ENCODE peak calls at places on chromosome 20, in ten cellular contexts. One of them, this sample, is unnamed. For H3K4me1 and H3K36me3, the result is how much of the 10 kb centered on the place peaks cover.

GRCh38 chr20:45974896-45975565 is 3.0 kb upstream of the ZNF335 start:
- DNase-seq in OCI-LY7: no peak
- DNase-seq in psoas muscle: no peak
- DNase-seq in colonic mucosa: no peak
- DNase-seq in heart right ventricle: no peak
- DNase-seq in astrocyte: no peak
- DNase-seq in DND-41: no peak
- DNase-seq in sigmoid colon: peak
- DNase-seq in hepatocyte: no peak
- DNase-seq in kidney: peak
- DNase-seq in this sample: no peak

GRCh38 chr20:23350855-23351838 is 556 bp downstream of the NXT1 start:
- DNase-seq in kidney: peak
- DNase-seq in colonic mucosa: peak
- DNase-seq in astrocyte: peak
- DNase-seq in heart right ventricle: no peak
- DNase-seq in psoas muscle: peak
- DNase-seq in hepatocyte: peak
- DNase-seq in DND-41: peak
- DNase-seq in sigmoid colon: peak
- DNase-seq in OCI-LY7: peak
- DNase-seq in this sample: peak

GRCh38 chr20:37142708-37143107 is 36.4 kb upstream of the RPN2 start:
- DNase-seq in colonic mucosa: no peak
- DNase-seq in sigmoid colon: no peak
- DNase-seq in OCI-LY7: no peak
- DNase-seq in hepatocyte: peak
- DNase-seq in kidney: no peak
- DNase-seq in heart right ventricle: no peak
- DNase-seq in psoas muscle: no peak
- DNase-seq in DND-41: no peak
- DNase-seq in astrocyte: peak
- DNase-seq in this sample: no peak

GRCh38 chr20:51136326-51136725 is 113.4 kb upstream of the KCNG1 start:
- DNase-seq in OCI-LY7: no peak
- DNase-seq in kidney: no peak
- DNase-seq in sigmoid colon: no peak
- DNase-seq in psoas muscle: no peak
- DNase-seq in heart right ventricle: no peak
- DNase-seq in hepatocyte: peak
- DNase-seq in DND-41: no peak
- DNase-seq in astrocyte: no peak
- DNase-seq in colonic mucosa: peak
- DNase-seq in this sample: no peak

GRCh38 chr20:10134176-10134575 is 84.5 kb upstream of the SNAP25 start:
- DNase-seq in psoas muscle: no peak
- DNase-seq in DND-41: no peak
- DNase-seq in sigmoid colon: no peak
- DNase-seq in OCI-LY7: no peak
- DNase-seq in hepatocyte: no peak
- DNase-seq in heart right ventricle: no peak
- DNase-seq in astrocyte: no peak
- DNase-seq in kidney: no peak
- DNase-seq in colonic mucosa: no peak
- DNase-seq in this sample: no peak

GRCh38 chr20:38167851-38168760 is 3.0 kb upstream of the TGM2 start:
- DNase-seq in kidney: peak
- DNase-seq in heart right ventricle: peak
- DNase-seq in colonic mucosa: no peak
- DNase-seq in psoas muscle: peak
- DNase-seq in DND-41: no peak
- DNase-seq in OCI-LY7: no peak
- DNase-seq in sigmoid colon: peak
- DNase-seq in hepatocyte: peak
- DNase-seq in astrocyte: peak
- DNase-seq in this sample: no peak

GRCh38 chr20:40703981-40704530 is 15.0 kb upstream of the MAFB start:
- DNase-seq in DND-41: no peak
- DNase-seq in hepatocyte: no peak
- DNase-seq in psoas muscle: no peak
- DNase-seq in kidney: no peak
- DNase-seq in sigmoid colon: no peak
- DNase-seq in heart right ventricle: no peak
- DNase-seq in astrocyte: no peak
- DNase-seq in OCI-LY7: no peak
- DNase-seq in colonic mucosa: no peak
- DNase-seq in this sample: no peak

GRCh38 chr20:47326718-47327137 is 29.8 kb downstream of the ZMYND8 start:
- DNase-seq in hepatocyte: no peak
- DNase-seq in sigmoid colon: no peak
- DNase-seq in heart right ventricle: no peak
- DNase-seq in OCI-LY7: no peak
- DNase-seq in astrocyte: peak
- DNase-seq in kidney: no peak
- DNase-seq in colonic mucosa: no peak
- DNase-seq in DND-41: no peak
- DNase-seq in psoas muscle: no peak
- DNase-seq in this sample: no peak

GRCh38 chr20:59525500-59526241 is 78.7 kb upstream of the PHACTR3 start:
- DNase-seq in OCI-LY7: peak
- DNase-seq in psoas muscle: peak
- DNase-seq in hepatocyte: peak
- DNase-seq in sigmoid colon: no peak
- DNase-seq in DND-41: no peak
- DNase-seq in kidney: peak
- DNase-seq in heart right ventricle: peak
- DNase-seq in colonic mucosa: peak
- DNase-seq in astrocyte: no peak
- DNase-seq in this sample: no peak

GRCh38 chr20:19317240-19318069 is 105.0 kb downstream of the SLC24A3 start:
- DNase-seq in heart right ventricle: no peak
- DNase-seq in OCI-LY7: no peak
- DNase-seq in kidney: no peak
- DNase-seq in DND-41: no peak
- DNase-seq in astrocyte: no peak
- DNase-seq in colonic mucosa: no peak
- DNase-seq in hepatocyte: no peak
- DNase-seq in psoas muscle: no peak
- DNase-seq in sigmoid colon: no peak
- DNase-seq in this sample: no peak

GRCh38 chr20:57260065-57260958 is 6.1 kb downstream of the BMP7 start:
- DNase-seq in colonic mucosa: no peak
- DNase-seq in heart right ventricle: no peak
- DNase-seq in OCI-LY7: no peak
- DNase-seq in sigmoid colon: no peak
- DNase-seq in hepatocyte: no peak
- DNase-seq in DND-41: no peak
- DNase-seq in astrocyte: no peak
- DNase-seq in psoas muscle: no peak
- DNase-seq in kidney: peak
- DNase-seq in this sample: no peak

GRCh38 chr20:57256205-57256604 is 10.2 kb downstream of the BMP7 start:
- DNase-seq in astrocyte: no peak
- DNase-seq in OCI-LY7: peak
- DNase-seq in hepatocyte: no peak
- DNase-seq in psoas muscle: no peak
- DNase-seq in DND-41: no peak
- DNase-seq in sigmoid colon: no peak
- DNase-seq in heart right ventricle: no peak
- DNase-seq in kidney: no peak
- DNase-seq in colonic mucosa: no peak
- DNase-seq in this sample: no peak

GRCh38 chr20:57256908-57257307 is 9.5 kb downstream of the BMP7 start:
- DNase-seq in hepatocyte: no peak
- DNase-seq in heart right ventricle: no peak
- DNase-seq in kidney: no peak
- DNase-seq in OCI-LY7: no peak
- DNase-seq in colonic mucosa: no peak
- DNase-seq in sigmoid colon: no peak
- DNase-seq in DND-41: no peak
- DNase-seq in psoas muscle: no peak
- DNase-seq in astrocyte: no peak
- DNase-seq in this sample: no peak

GRCh38 chr20:57259179-57260021 is 7.0 kb downstream of the BMP7 start:
- DNase-seq in OCI-LY7: no peak
- DNase-seq in psoas muscle: no peak
- DNase-seq in hepatocyte: no peak
- DNase-seq in colonic mucosa: no peak
- DNase-seq in DND-41: no peak
- DNase-seq in kidney: no peak
- DNase-seq in heart right ventricle: no peak
- DNase-seq in sigmoid colon: no peak
- DNase-seq in astrocyte: no peak
- DNase-seq in this sample: no peak

GRCh38 chr20:57258055-57258454 is 8.4 kb downstream of the BMP7 start:
- DNase-seq in astrocyte: no peak
- DNase-seq in kidney: no peak
- DNase-seq in colonic mucosa: no peak
- DNase-seq in hepatocyte: no peak
- DNase-seq in sigmoid colon: no peak
- DNase-seq in OCI-LY7: peak
- DNase-seq in heart right ventricle: no peak
- DNase-seq in DND-41: no peak
- DNase-seq in psoas muscle: no peak
- DNase-seq in this sample: no peak
- H3K4me1 ChIP-seq in astrocyte: under half
- H3K4me1 ChIP-seq in kidney: under half
- H3K4me1 ChIP-seq in colonic mucosa: under half
- H3K4me1 ChIP-seq in hepatocyte: under half
- H3K4me1 ChIP-seq in sigmoid colon: under half
- H3K4me1 ChIP-seq in OCI-LY7: half or more
- H3K4me1 ChIP-seq in heart right ventricle: under half
- H3K4me1 ChIP-seq in DND-41: under half
- H3K4me1 ChIP-seq in psoas muscle: under half
- H3K4me1 ChIP-seq in this sample: under half

GRCh38 chr20:1165521-1165920 is 19.3 kb downstream of the TMEM74B start:
- DNase-seq in colonic mucosa: no peak
- DNase-seq in hepatocyte: no peak
- DNase-seq in astrocyte: no peak
- DNase-seq in kidney: no peak
- DNase-seq in heart right ventricle: no peak
- DNase-seq in OCI-LY7: no peak
- DNase-seq in DND-41: no peak
- DNase-seq in psoas muscle: no peak
- DNase-seq in sigmoid colon: no peak
- DNase-seq in this sample: no peak
- H3K36me3 ChIP-seq in colonic mucosa: under half
- H3K36me3 ChIP-seq in hepatocyte: under half
- H3K36me3 ChIP-seq in astrocyte: under half
- H3K36me3 ChIP-seq in kidney: half or more
- H3K36me3 ChIP-seq in heart right ventricle: half or more
- H3K36me3 ChIP-seq in OCI-LY7: half or more
- H3K36me3 ChIP-seq in DND-41: half or more
- H3K36me3 ChIP-seq in psoas muscle: half or more
- H3K36me3 ChIP-seq in sigmoid colon: half or more
- H3K36me3 ChIP-seq in this sample: half or more

GRCh38 chr20:1618479-1618878 is 1.3 kb downstream of the SIRPB1 start:
- DNase-seq in DND-41: no peak
- DNase-seq in colonic mucosa: no peak
- DNase-seq in psoas muscle: no peak
- DNase-seq in heart right ventricle: no peak
- DNase-seq in kidney: no peak
- DNase-seq in hepatocyte: peak
- DNase-seq in sigmoid colon: no peak
- DNase-seq in OCI-LY7: no peak
- DNase-seq in astrocyte: no peak
- DNase-seq in this sample: no peak

GRCh38 chr20:1617055-1617454 is 2.8 kb downstream of the SIRPB1 start:
- DNase-seq in astrocyte: peak
- DNase-seq in psoas muscle: no peak
- DNase-seq in OCI-LY7: no peak
- DNase-seq in DND-41: no peak
- DNase-seq in heart right ventricle: no peak
- DNase-seq in colonic mucosa: no peak
- DNase-seq in kidney: no peak
- DNase-seq in hepatocyte: no peak
- DNase-seq in sigmoid colon: no peak
- DNase-seq in this sample: no peak

GRCh38 chr20:1619861-1620444 is at the start of gene SIRPB1:
- DNase-seq in kidney: no peak
- DNase-seq in sigmoid colon: no peak
- DNase-seq in heart right ventricle: no peak
- DNase-seq in OCI-LY7: no peak
- DNase-seq in hepatocyte: peak
- DNase-seq in colonic mucosa: no peak
- DNase-seq in DND-41: peak
- DNase-seq in psoas muscle: no peak
- DNase-seq in astrocyte: no peak
- DNase-seq in this sample: no peak

GRCh38 chr20:1622450-1622849 is 2.6 kb upstream of the SIRPB1 start:
- DNase-seq in colonic mucosa: no peak
- DNase-seq in astrocyte: no peak
- DNase-seq in heart right ventricle: no peak
- DNase-seq in kidney: no peak
- DNase-seq in sigmoid colon: no peak
- DNase-seq in hepatocyte: peak
- DNase-seq in psoas muscle: no peak
- DNase-seq in OCI-LY7: peak
- DNase-seq in DND-41: no peak
- DNase-seq in this sample: no peak

DNA sequence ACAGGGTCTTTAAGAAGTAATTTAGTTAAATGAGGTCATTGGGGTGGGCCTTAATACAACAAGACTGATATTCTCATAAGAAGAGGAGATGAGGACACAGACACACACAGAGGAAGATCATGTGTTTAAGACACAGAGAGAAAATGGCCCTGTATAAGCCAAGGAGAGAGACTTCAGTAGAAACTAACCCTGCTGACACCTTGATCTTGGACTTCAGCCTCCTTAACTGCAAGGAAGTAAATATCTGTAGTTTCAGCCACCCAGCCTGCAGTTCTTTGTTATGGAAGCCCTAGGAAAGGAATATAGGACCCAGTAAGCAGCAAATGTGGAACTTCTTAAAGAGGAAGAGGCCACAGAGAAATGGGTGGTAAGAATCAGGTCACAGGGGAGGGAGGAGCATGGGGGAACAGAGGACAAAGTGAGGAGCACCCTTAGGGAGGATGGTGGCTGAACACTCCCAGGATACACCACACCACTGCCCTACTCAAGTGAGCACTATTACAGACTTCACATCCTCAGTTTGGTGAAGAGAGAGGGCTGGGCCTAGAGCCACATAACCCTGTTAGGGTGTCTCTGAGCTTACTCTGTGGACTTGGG is 757 bp downstream of the SIRPB1 start:
- DNase-seq in heart right ventricle: no peak
- DNase-seq in psoas muscle: no peak
- DNase-seq in kidney: no peak
- DNase-seq in sigmoid colon: no peak
- DNase-seq in colonic mucosa: no peak
- DNase-seq in OCI-LY7: no peak
- DNase-seq in astrocyte: no peak
- DNase-seq in hepatocyte: peak
- DNase-seq in DND-41: no peak
- DNase-seq in this sample: no peak
- H3K27ac ChIP-seq in heart right ventricle: peak
- H3K27ac ChIP-seq in psoas muscle: no peak
- H3K27ac ChIP-seq in kidney: no peak
- H3K27ac ChIP-seq in sigmoid colon: no peak
- H3K27ac ChIP-seq in colonic mucosa: no peak
- H3K27ac ChIP-seq in OCI-LY7: no peak
- H3K27ac ChIP-seq in astrocyte: no peak
- H3K27ac ChIP-seq in hepatocyte: no peak
- H3K27ac ChIP-seq in DND-41: peak
- H3K27ac ChIP-seq in this sample: no peak

GRCh38 chr20:64037498-64038213 is 1.7 kb downstream of the C20orf204 start:
- DNase-seq in colonic mucosa: no peak
- DNase-seq in DND-41: no peak
- DNase-seq in sigmoid colon: no peak
- DNase-seq in psoas muscle: no peak
- DNase-seq in heart right ventricle: no peak
- DNase-seq in kidney: no peak
- DNase-seq in hepatocyte: no peak
- DNase-seq in OCI-LY7: no peak
- DNase-seq in astrocyte: no peak
- DNase-seq in this sample: no peak
- H3K4me1 ChIP-seq in colonic mucosa: under half
- H3K4me1 ChIP-seq in DND-41: under half
- H3K4me1 ChIP-seq in sigmoid colon: under half
- H3K4me1 ChIP-seq in psoas muscle: under half
- H3K4me1 ChIP-seq in heart right ventricle: under half
- H3K4me1 ChIP-seq in kidney: under half
- H3K4me1 ChIP-seq in hepatocyte: under half
- H3K4me1 ChIP-seq in OCI-LY7: under half
- H3K4me1 ChIP-seq in astrocyte: under half
- H3K4me1 ChIP-seq in this sample: half or more